ENCODE peak calls at places on chromosomes 12 and 14, in nine cellular contexts. F is neural crest cell, U is mesothelial cell of epicardium, V is NCI-H187, N is cardiac fibroblast, L is AG09319, P is activated gamma-delta T cell treated with Interleukin-2 at 50 U/mL for 16 hours, D is T-helper 9 cell, Y is SW480. Z is an unnamed sample.
A peak's percentile ranks its signal among the peaks of the same experiment; 100 is the strongest.

GRCh38 chr14:99035268-99035667 is 236.7 kb downstream of the BCL11B start:
- DNase-seq in F (no peak), U (no peak), V (no peak), N (peak; percentile 48), L (peak; percentile 10), P (no peak), D (no peak), Y (no peak), Z (no peak)

GRCh38 chr14:54625158-54625557 is 58.2 kb downstream of the SAMD4A start:
- DNase-seq in F (no peak), U (no peak), V (no peak), N (peak; percentile 33), L (no peak), P (no peak), D (no peak), Y (no peak), Z (no peak)

GRCh38 chr12:53955036-53955775 is 503 bp downstream of the HOXC12 start:
- DNase-seq in F (no peak), U (no peak), V (no peak), N (no peak), L (no peak), P (no peak), D (no peak), Y (no peak), Z (no peak)

GRCh38 chr12:106415134-106415533 is 57.6 kb downstream of the POLR3B start:
- DNase-seq in F (no peak), U (no peak), V (no peak), N (peak; percentile 47), L (no peak), P (no peak), D (no peak), Y (peak; percentile 41), Z (no peak)

GRCh38 chr14:75224561-75224960 is 48.1 kb upstream of the TMED10 start:
- DNase-seq in F (no peak), U (no peak), V (no peak), N (no peak), L (no peak), P (no peak), D (no peak), Y (no peak), Z (no peak)

GRCh38 chr12:80271770-80272169 is 172.3 kb upstream of the PTPRQ start:
- DNase-seq in F (no peak), U (no peak), V (no peak), N (peak; percentile 1), L (no peak), P (no peak), D (no peak), Y (no peak), Z (no peak)

GRCh38 chr14:23167006-23167847 is 16.2 kb downstream of the SLC7A8 start:
- DNase-seq in F (no peak), U (no peak), V (no peak), N (no peak), L (no peak), P (no peak), D (no peak), Y (peak; percentile 66), Z (no peak)

GRCh38 chr12:75739916-75740315 is 228.5 kb upstream of the KRR1 start:
- DNase-seq in F (no peak), U (no peak), V (no peak), N (no peak), L (no peak), P (no peak), D (no peak), Y (no peak), Z (no peak)

GRCh38 chr14:75879031-75879430 is 102.8 kb downstream of the TGFB3 start:
- DNase-seq in F (no peak), U (no peak), V (no peak), N (peak; percentile 92), L (no peak), P (no peak), D (no peak), Y (no peak), Z (no peak)

GRCh38 chr14:91264151-91265150 is 19.9 kb upstream of the GPR68 start:
- DNase-seq in F (no peak), U (no peak), V (no peak), N (no peak), L (no peak), P (peak; percentile 27), D (no peak), Y (no peak), Z (no peak)

GRCh38 chr14:71380271-71380670 is 473.0 kb downstream of the PCNX1 start:
- DNase-seq in F (no peak), U (no peak), V (no peak), N (peak; percentile 94), L (no peak), P (no peak), D (no peak), Y (no peak), Z (no peak)

GRCh38 chr12:75390156-75390898 is 562 bp upstream of the GLIPR1L2 start:
- DNase-seq in F (no peak), U (no peak), V (no peak), N (no peak), L (no peak), P (no peak), D (no peak), Y (no peak), Z (no peak)

GRCh38 chr14:92649934-92650545 is 98.4 kb downstream of the LGMN start:
- DNase-seq in F (no peak), U (no peak), V (no peak), N (peak; percentile 97), L (peak; percentile 87), P (no peak), D (no peak), Y (no peak), Z (peak; percentile 77)

GRCh38 chr12:45833401-45833800 is 103.9 kb downstream of the ARID2 start:
- DNase-seq in F (no peak), U (no peak), V (no peak), N (peak; percentile 12), L (no peak), P (no peak), D (no peak), Y (no peak), Z (no peak)

GRCh38 chr12:27614866-27615265 is 81.4 kb upstream of the REP15 start:
- DNase-seq in F (no peak), U (no peak), V (no peak), N (no peak), L (no peak), P (no peak), D (no peak), Y (peak; percentile 71), Z (no peak)

GRCh38 chr12:69430942-69431603 is 39.1 kb upstream of the FRS2 start:
- DNase-seq in F (no peak), U (no peak), V (no peak), N (no peak), L (no peak), P (no peak), D (no peak), Y (no peak), Z (no peak)

GRCh38 chr12:56236091-56236490 is 6.2 kb downstream of the SLC39A5 start:
- DNase-seq in F (no peak), U (no peak), V (no peak), N (no peak), L (no peak), P (no peak), D (no peak), Y (no peak), Z (no peak)

Z was measured in prostate gland.